ENCODE peak calls at places on chromosomes 1 and 21, in eight cellular contexts. Y is astrocyte of the cerebellum, M is astrocyte of the spinal cord, I is lower lobe of right lung, D is foreskin fibroblast, F is NB4, O is uterus, X is lung. R is an unnamed sample.
A peak's percentile ranks its signal among the peaks of the same experiment; 100 is the strongest.

GRCh38 chr1:217211484-217211883 is 419.4 kb downstream of the GPATCH2 start:
- DNase-seq in Y (no peak), M (no peak), I (no peak), D (no peak), F (no peak), O (no peak), X (no peak), R (no peak)

GRCh38 chr21:16891821-16892220 is 621.0 kb upstream of the CXADR start:
- DNase-seq in Y (peak; percentile 88), M (peak; percentile 78), I (no peak), D (peak; percentile 80), F (no peak), O (no peak), X (no peak), R (peak; percentile 9)

GRCh38 chr1:1631793-1632420 is at the start of gene MMP23B:
- DNase-seq in Y (no peak), M (no peak), I (peak; percentile 49), D (peak; percentile 21), F (peak; percentile 38), O (no peak), X (peak; percentile 30), R (no peak)

GRCh38 chr1:167630568-167631385 is 745 bp downstream of the RCSD1 start:
- DNase-seq in Y (no peak), M (no peak), I (no peak), D (no peak), F (peak; percentile 53), O (no peak), X (no peak), R (no peak)

GRCh38 chr1:61295818-61296537 is 213.6 kb downstream of the NFIA start:
- DNase-seq in Y (no peak), M (no peak), I (no peak), D (no peak), F (no peak), O (no peak), X (no peak), R (no peak)

GRCh38 chr1:50894340-50894739 is 65.7 kb downstream of the FAF1 start:
- DNase-seq in Y (no peak), M (no peak), I (no peak), D (no peak), F (no peak), O (no peak), X (no peak), R (no peak)

GRCh38 chr1:226820935-226821718 is 49.3 kb upstream of the PSEN2 start:
- DNase-seq in Y (peak; percentile 91), M (peak; percentile 97), I (peak; percentile 56), D (peak; percentile 99), F (no peak), O (peak; percentile 98), X (peak; percentile 69), R (peak; percentile 99)

GRCh38 chr1:180631197-180631765 is 541 bp upstream of the XPR1 start:
- DNase-seq in Y (no peak), M (no peak), I (no peak), D (no peak), F (peak; percentile 73), O (no peak), X (no peak), R (no peak)

GRCh38 chr21:16370176-16370575 is 640.4 kb downstream of the USP25 start:
- DNase-seq in Y (no peak), M (no peak), I (no peak), D (no peak), F (no peak), O (no peak), X (no peak), R (no peak)

GRCh38 chr1:160800142-160800541 is 4.2 kb downstream of the LY9 start:
- DNase-seq in Y (no peak), M (no peak), I (no peak), D (no peak), F (no peak), O (no peak), X (no peak), R (no peak)

GRCh38 chr1:236830560-236830959 is 35.5 kb downstream of the MTR start:
- DNase-seq in Y (no peak), M (no peak), I (no peak), D (no peak), F (no peak), O (peak; percentile 27), X (no peak), R (no peak)

GRCh38 chr21:38798481-38798882 is 7.2 kb upstream of the ETS2 start:
- DNase-seq in Y (no peak), M (peak; percentile 70), I (no peak), D (no peak), F (no peak), O (no peak), X (no peak), R (no peak)

GRCh38 chr1:206700445-206701036 is 15.8 kb downstream of the MAPKAPK2 start:
- DNase-seq in Y (no peak), M (peak; percentile 27), I (no peak), D (peak; percentile 62), F (no peak), O (no peak), X (no peak), R (no peak)

GRCh38 chr1:150708595-150708994 is 11.6 kb upstream of the GOLPH3L start:
- DNase-seq in Y (no peak), M (no peak), I (no peak), D (no peak), F (no peak), O (no peak), X (no peak), R (no peak)

GRCh38 chr1:224170748-224171478 is 12.1 kb upstream of the DEGS1 start:
- DNase-seq in Y (no peak), M (peak; percentile 15), I (peak; percentile 66), D (peak; percentile 47), F (no peak), O (no peak), X (peak; percentile 34), R (no peak)
- TF ChIP-seq CTCF in Y (peak; percentile 52), M (peak; percentile 50), I (peak; percentile 45), D (peak; percentile 42), F (peak; percentile 13), O (no peak), X (peak; percentile 34), R (peak; percentile 31)

GRCh38 chr1:9625761-9626160 is 25.8 kb upstream of the PIK3CD start:
- DNase-seq in Y (no peak), M (no peak), I (no peak), D (no peak), F (no peak), O (no peak), X (no peak), R (no peak)

GRCh38 chr1:9628541-9629444 is 22.7 kb upstream of the PIK3CD start:
- DNase-seq in Y (no peak), M (no peak), I (no peak), D (no peak), F (peak; percentile 62), O (no peak), X (no peak), R (no peak)

GRCh38 chr1:9629445-9630201 is 21.9 kb upstream of the PIK3CD start:
- DNase-seq in Y (no peak), M (no peak), I (peak; percentile 85), D (no peak), F (peak; percentile 95), O (no peak), X (peak; percentile 60), R (no peak)

GRCh38 chr1:9624081-9624480 is 27.4 kb upstream of the PIK3CD start:
- DNase-seq in Y (no peak), M (no peak), I (no peak), D (no peak), F (no peak), O (no peak), X (no peak), R (no peak)

GRCh38 chr1:9626201-9626608 is 25.3 kb upstream of the PIK3CD start:
- DNase-seq in Y (no peak), M (no peak), I (no peak), D (no peak), F (peak; percentile 34), O (no peak), X (no peak), R (no peak)
- H3K4me3 ChIP-seq in Y (no peak overlapping the region), M (no peak overlapping the region), I (peak overlapping the region; percentile 40), D (no peak overlapping the region), F (no peak overlapping the region), O (no peak overlapping the region), X (no peak overlapping the region), R (no peak overlapping the region)

GRCh38 chr1:82845371-82845770 is 1044.6 kb downstream of the ADGRL2 start:
- DNase-seq in Y (no peak), M (no peak), I (no peak), D (no peak), F (no peak), O (no peak), X (no peak), R (no peak)
- TF ChIP-seq CTCF in Y (no peak), M (no peak), I (no peak), D (no peak), F (no peak), O (no peak), X (no peak), R (no peak)

DNA sequence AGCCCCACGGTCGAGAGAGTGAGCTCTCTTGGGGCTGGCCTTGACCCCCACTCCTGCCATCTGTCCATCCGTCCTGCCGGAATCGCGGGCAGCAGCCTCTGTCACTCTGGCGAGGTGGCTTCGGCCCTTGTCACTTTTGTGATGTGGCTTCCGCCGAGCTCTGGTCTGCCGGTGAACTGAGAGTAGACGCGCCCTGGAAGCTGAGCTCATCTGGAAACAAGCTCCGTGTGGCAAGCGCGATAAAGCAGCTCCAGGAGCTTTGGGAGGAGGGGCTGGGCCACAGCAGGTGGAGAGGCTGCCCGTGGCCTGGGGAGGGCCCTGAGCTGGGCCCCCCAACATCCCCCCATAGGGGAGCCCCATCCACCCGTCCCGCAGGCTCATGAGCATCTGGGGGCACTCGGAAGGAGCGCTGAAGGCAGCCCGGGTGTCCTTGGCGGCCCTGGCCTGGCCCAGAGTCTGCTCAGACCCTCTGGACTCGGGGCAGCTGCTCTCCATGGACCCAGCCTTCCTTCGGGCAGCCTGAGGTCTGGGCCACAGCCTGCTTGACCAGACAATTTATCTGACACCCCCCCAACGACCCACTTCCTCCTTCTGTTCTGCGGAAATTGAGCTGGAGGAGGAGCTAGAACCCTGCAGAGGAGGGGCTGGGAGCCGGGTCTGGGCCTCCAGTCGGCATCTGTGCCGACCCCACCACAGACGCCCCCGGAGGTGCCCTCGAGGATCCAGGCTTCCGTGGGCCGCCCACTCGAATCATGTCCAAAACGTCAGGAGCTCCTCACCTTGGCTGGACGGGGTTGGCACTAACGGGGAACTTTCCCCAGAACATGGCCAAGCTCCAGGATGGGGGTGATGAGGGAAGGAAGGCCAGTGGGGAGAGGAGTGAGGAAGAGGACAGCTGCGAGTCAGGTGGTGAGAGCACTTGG is 59.1 kb downstream of the SLC19A1 start:
- DNase-seq in Y (no peak), M (no peak), I (peak; percentile 65), D (no peak), F (peak; percentile 66), O (no peak), X (no peak), R (no peak)
- H3K4me3 ChIP-seq in Y (no peak overlapping the region), M (no peak overlapping the region), I (peak overlapping the region; percentile 27), D (no peak overlapping the region), F (no peak overlapping the region), O (no peak overlapping the region), X (no peak overlapping the region), R (no peak overlapping the region)

GRCh38 chr1:172443666-172444453 is at the start of gene PIGC:
- DNase-seq in Y (peak; percentile 66), M (peak; percentile 82), I (peak; percentile 95), D (peak; percentile 95), F (peak; percentile 92), O (peak; percentile 88), X (peak; percentile 93), R (peak; percentile 78)
- TF ChIP-seq CTCF in Y (peak; percentile 95), M (peak; percentile 89), I (peak; percentile 90), D (peak; percentile 91), F (peak; percentile 79), O (peak; percentile 87), X (peak; percentile 70), R (peak; percentile 92)

R was measured in HFF-Myc.